ENCODE peak calls at places on chromosomes 6 and 20, in eight cellular contexts. One of them, this sample, is unnamed.

GRCh38 chr20:327041-327945 is 1.9 kb downstream of the SOX12 start:
- DNase-seq in mucosa of descending colon: peak
- DNase-seq in AG04449: no peak
- DNase-seq in astrocyte of the spinal cord: peak
- DNase-seq in spleen: peak
- DNase-seq in PC-9: peak
- DNase-seq in hepatocyte: peak
- DNase-seq in fibroblast of lung: peak
- DNase-seq in this sample: peak

GRCh38 chr6:77740380-77740779 is 87.5 kb downstream of the MEI4 start:
- DNase-seq in mucosa of descending colon: peak
- DNase-seq in AG04449: no peak
- DNase-seq in astrocyte of the spinal cord: peak
- DNase-seq in spleen: no peak
- DNase-seq in PC-9: peak
- DNase-seq in hepatocyte: peak
- DNase-seq in fibroblast of lung: peak
- DNase-seq in this sample: no peak

GRCh38 chr6:157925771-157926170 is 55.9 kb upstream of the SYNJ2 start:
- DNase-seq in mucosa of descending colon: no peak
- DNase-seq in AG04449: no peak
- DNase-seq in astrocyte of the spinal cord: no peak
- DNase-seq in spleen: no peak
- DNase-seq in PC-9: no peak
- DNase-seq in hepatocyte: no peak
- DNase-seq in fibroblast of lung: no peak
- DNase-seq in this sample: no peak

GRCh38 chr6:126373344-126373743 is 33.4 kb downstream of the CENPW start:
- DNase-seq in mucosa of descending colon: no peak
- DNase-seq in AG04449: no peak
- DNase-seq in astrocyte of the spinal cord: no peak
- DNase-seq in spleen: no peak
- DNase-seq in PC-9: no peak
- DNase-seq in hepatocyte: no peak
- DNase-seq in fibroblast of lung: no peak
- DNase-seq in this sample: no peak

GRCh38 chr6:157266274-157267101 is 56.8 kb downstream of the TMEM242 start:
- DNase-seq in mucosa of descending colon: no peak
- DNase-seq in AG04449: no peak
- DNase-seq in astrocyte of the spinal cord: no peak
- DNase-seq in spleen: peak
- DNase-seq in PC-9: peak
- DNase-seq in hepatocyte: no peak
- DNase-seq in fibroblast of lung: no peak
- DNase-seq in this sample: no peak

GRCh38 chr20:18662279-18662678 is 74.4 kb downstream of the DTD1 start:
- DNase-seq in mucosa of descending colon: no peak
- DNase-seq in AG04449: no peak
- DNase-seq in astrocyte of the spinal cord: no peak
- DNase-seq in spleen: no peak
- DNase-seq in PC-9: no peak
- DNase-seq in hepatocyte: no peak
- DNase-seq in fibroblast of lung: no peak
- DNase-seq in this sample: no peak

GRCh38 chr6:156980515-156980914 is 203.3 kb downstream of the ARID1B start:
- DNase-seq in mucosa of descending colon: no peak
- DNase-seq in AG04449: no peak
- DNase-seq in astrocyte of the spinal cord: no peak
- DNase-seq in spleen: no peak
- DNase-seq in PC-9: peak
- DNase-seq in hepatocyte: no peak
- DNase-seq in fibroblast of lung: no peak
- DNase-seq in this sample: no peak

GRCh38 chr6:12423852-12424251 is 133.7 kb downstream of the EDN1 start:
- DNase-seq in mucosa of descending colon: no peak
- DNase-seq in AG04449: no peak
- DNase-seq in astrocyte of the spinal cord: peak
- DNase-seq in spleen: no peak
- DNase-seq in PC-9: no peak
- DNase-seq in hepatocyte: no peak
- DNase-seq in fibroblast of lung: no peak
- DNase-seq in this sample: no peak

GRCh38 chr6:20875369-20875963 is 341.2 kb downstream of the CDKAL1 start:
- DNase-seq in mucosa of descending colon: peak
- DNase-seq in AG04449: no peak
- DNase-seq in astrocyte of the spinal cord: peak
- DNase-seq in spleen: no peak
- DNase-seq in PC-9: no peak
- DNase-seq in hepatocyte: peak
- DNase-seq in fibroblast of lung: peak
- DNase-seq in this sample: no peak

GRCh38 chr6:35298625-35299140 is 1.1 kb downstream of the DEF6 start:
- DNase-seq in mucosa of descending colon: no peak
- DNase-seq in AG04449: no peak
- DNase-seq in astrocyte of the spinal cord: no peak
- DNase-seq in spleen: no peak
- DNase-seq in PC-9: no peak
- DNase-seq in hepatocyte: no peak
- DNase-seq in fibroblast of lung: no peak
- DNase-seq in this sample: no peak

GRCh38 chr6:49662231-49662876 is 25.7 kb upstream of the RHAG start:
- DNase-seq in mucosa of descending colon: no peak
- DNase-seq in AG04449: no peak
- DNase-seq in astrocyte of the spinal cord: no peak
- DNase-seq in spleen: no peak
- DNase-seq in PC-9: no peak
- DNase-seq in hepatocyte: no peak
- DNase-seq in fibroblast of lung: no peak
- DNase-seq in this sample: no peak

GRCh38 chr20:59123677-59124060 is 40.0 kb upstream of the ZNF831 start:
- DNase-seq in mucosa of descending colon: no peak
- DNase-seq in AG04449: no peak
- DNase-seq in astrocyte of the spinal cord: no peak
- DNase-seq in spleen: no peak
- DNase-seq in PC-9: no peak
- DNase-seq in hepatocyte: no peak
- DNase-seq in fibroblast of lung: no peak
- DNase-seq in this sample: no peak

GRCh38 chr20:17612287-17612974 is 42.6 kb downstream of the DSTN start:
- DNase-seq in mucosa of descending colon: peak
- DNase-seq in AG04449: peak
- DNase-seq in astrocyte of the spinal cord: peak
- DNase-seq in spleen: peak
- DNase-seq in PC-9: no peak
- DNase-seq in hepatocyte: no peak
- DNase-seq in fibroblast of lung: peak
- DNase-seq in this sample: no peak

GRCh38 chr6:37783831-37784584 is 35.5 kb upstream of the ZFAND3 start:
- DNase-seq in mucosa of descending colon: peak
- DNase-seq in AG04449: no peak
- DNase-seq in astrocyte of the spinal cord: peak
- DNase-seq in spleen: no peak
- DNase-seq in PC-9: no peak
- DNase-seq in hepatocyte: peak
- DNase-seq in fibroblast of lung: peak
- DNase-seq in this sample: peak
- TF ChIP-seq CTCF in mucosa of descending colon: no peak
- TF ChIP-seq CTCF in AG04449: no peak
- TF ChIP-seq CTCF in astrocyte of the spinal cord: peak
- TF ChIP-seq CTCF in spleen: no peak
- TF ChIP-seq CTCF in PC-9: no peak
- TF ChIP-seq CTCF in hepatocyte: no peak
- TF ChIP-seq CTCF in fibroblast of lung: no peak
- TF ChIP-seq CTCF in this sample: no peak

GRCh38 chr6:47700596-47700995 is 2.2 kb downstream of the ADGRF4 start:
- DNase-seq in mucosa of descending colon: no peak
- DNase-seq in AG04449: no peak
- DNase-seq in astrocyte of the spinal cord: no peak
- DNase-seq in spleen: no peak
- DNase-seq in PC-9: no peak
- DNase-seq in hepatocyte: no peak
- DNase-seq in fibroblast of lung: no peak
- DNase-seq in this sample: no peak
- TF ChIP-seq CTCF in mucosa of descending colon: no peak
- TF ChIP-seq CTCF in AG04449: no peak
- TF ChIP-seq CTCF in astrocyte of the spinal cord: no peak
- TF ChIP-seq CTCF in spleen: no peak
- TF ChIP-seq CTCF in PC-9: no peak
- TF ChIP-seq CTCF in hepatocyte: no peak
- TF ChIP-seq CTCF in fibroblast of lung: no peak
- TF ChIP-seq CTCF in this sample: no peak

GRCh38 chr6:152748843-152749242 is 1.8 kb upstream of the VIP start:
- DNase-seq in mucosa of descending colon: no peak
- DNase-seq in AG04449: no peak
- DNase-seq in astrocyte of the spinal cord: peak
- DNase-seq in spleen: no peak
- DNase-seq in PC-9: no peak
- DNase-seq in hepatocyte: no peak
- DNase-seq in fibroblast of lung: peak
- DNase-seq in this sample: no peak
- TF ChIP-seq CTCF in mucosa of descending colon: no peak
- TF ChIP-seq CTCF in AG04449: no peak
- TF ChIP-seq CTCF in astrocyte of the spinal cord: no peak
- TF ChIP-seq CTCF in spleen: no peak
- TF ChIP-seq CTCF in PC-9: peak
- TF ChIP-seq CTCF in hepatocyte: peak
- TF ChIP-seq CTCF in fibroblast of lung: no peak
- TF ChIP-seq CTCF in this sample: no peak

GRCh38 chr6:9657994-9658393 is 756.9 kb downstream of the TFAP2A start:
- DNase-seq in mucosa of descending colon: no peak
- DNase-seq in AG04449: peak
- DNase-seq in astrocyte of the spinal cord: peak
- DNase-seq in spleen: no peak
- DNase-seq in PC-9: peak
- DNase-seq in hepatocyte: no peak
- DNase-seq in fibroblast of lung: no peak
- DNase-seq in this sample: no peak
- TF ChIP-seq CTCF in mucosa of descending colon: no peak
- TF ChIP-seq CTCF in AG04449: no peak
- TF ChIP-seq CTCF in astrocyte of the spinal cord: no peak
- TF ChIP-seq CTCF in spleen: no peak
- TF ChIP-seq CTCF in PC-9: no peak
- TF ChIP-seq CTCF in hepatocyte: no peak
- TF ChIP-seq CTCF in fibroblast of lung: no peak
- TF ChIP-seq CTCF in this sample: no peak